ENCODE peak calls at places on chromosomes 3 and 15, in five cellular contexts. I is foreskin keratinocyte, C is fibroblast of pulmonary artery, D is endothelial cell of umbilical vein, W is GM12865. K is an unnamed sample.

GRCh38 chr15:26083457-26084350 is 220.6 kb upstream of the ATP10A start:
- DNase-seq in I (no peak), C (no peak), D (no peak), W (no peak), K (no peak)

GRCh38 chr3:159669024-159669476 is 319.6 kb upstream of the IL12A start:
- DNase-seq in I (no peak), C (peak), D (peak), W (no peak), K (no peak)

GRCh38 chr3:196235452-196236122 is 19.3 kb downstream of the SLC51A start:
- DNase-seq in I (no peak), C (no peak), D (no peak), W (peak), K (no peak)

GRCh38 chr3:16741103-16741758 is 136.0 kb upstream of the DAZL start:
- DNase-seq in I (peak), C (peak), D (no peak), W (peak), K (no peak)

GRCh38 chr15:56972426-56972825 is 54.0 kb downstream of the TCF12 start:
- DNase-seq in I (no peak), C (no peak), D (no peak), W (no peak), K (no peak)

GRCh38 chr3:69763458-69763857 is 24.2 kb downstream of the MITF start:
- DNase-seq in I (no peak), C (no peak), D (no peak), W (no peak), K (no peak)

GRCh38 chr3:177371903-177372302 is 174.6 kb upstream of the TBL1XR1 start:
- DNase-seq in I (no peak), C (no peak), D (no peak), W (no peak), K (no peak)

GRCh38 chr3:242986-243706 is 46.6 kb downstream of the CHL1 start:
- DNase-seq in I (no peak), C (peak), D (no peak), W (no peak), K (no peak)

GRCh38 chr3:117958027-117958426 is 1076.6 kb downstream of the IGSF11 start:
- DNase-seq in I (no peak), C (no peak), D (no peak), W (no peak), K (no peak)

GRCh38 chr3:29922990-29923746 is 642.3 kb downstream of the RBMS3 start:
- DNase-seq in I (peak), C (peak), D (peak), W (no peak), K (no peak)

GRCh38 chr15:82894971-82895520 is 57.5 kb downstream of the HOMER2 start:
- DNase-seq in I (no peak), C (no peak), D (no peak), W (no peak), K (no peak)

GRCh38 chr3:85785766-85786165 is 827.0 kb downstream of the CADM2 start:
- DNase-seq in I (no peak), C (peak), D (peak), W (no peak), K (no peak)

GRCh38 chr3:45333549-45333948 is 54.8 kb upstream of the LARS2 start:
- DNase-seq in I (no peak), C (peak), D (no peak), W (no peak), K (no peak)

GRCh38 chr3:42501321-42501680 is 1.1 kb upstream of the VIPR1 start:
- DNase-seq in I (no peak), C (no peak), D (no peak), W (no peak), K (no peak)

GRCh38 chr15:61921093-61921492 is 139.2 kb downstream of the VPS13C start:
- DNase-seq in I (peak), C (peak), D (no peak), W (no peak), K (no peak)

GRCh38 chr3:159130108-159130507 is 328.3 kb downstream of the MFSD1 start:
- DNase-seq in I (no peak), C (no peak), D (no peak), W (peak), K (no peak)

GRCh38 chr3:86865506-86865905 is 125.4 kb downstream of the VGLL3 start:
- DNase-seq in I (no peak), C (peak), D (no peak), W (no peak), K (no peak)

GRCh38 chr3:151327571-151328198 is 1.7 kb downstream of the P2RY13 start:
- DNase-seq in I (no peak), C (peak), D (peak), W (no peak), K (no peak)

GRCh38 chr3:113051827-113052226 is 61.0 kb downstream of the GTPBP8 start:
- DNase-seq in I (no peak), C (no peak), D (no peak), W (no peak), K (no peak)

GRCh38 chr15:68603951-68604350 is 25.2 kb downstream of the CORO2B start:
- DNase-seq in I (no peak), C (peak), D (no peak), W (no peak), K (no peak)

GRCh38 chr3:20916966-20917606 is 731.1 kb upstream of the SGO1 start:
- DNase-seq in I (no peak), C (no peak), D (no peak), W (no peak), K (no peak)

GRCh38 chr3:161305095-161305991 is 66.0 kb downstream of the SPTSSB start:
- DNase-seq in I (no peak), C (peak), D (peak), W (peak), K (peak)

GRCh38 chr3:50592568-50592967 is 19.0 kb downstream of the CISH start:
- DNase-seq in I (no peak), C (no peak), D (no peak), W (no peak), K (peak)

GRCh38 chr3:105686324-105686897 is 182.4 kb downstream of the CBLB start:
- DNase-seq in I (no peak), C (peak), D (peak), W (peak), K (no peak)

GRCh38 chr3:172061724-172062184 is 22.4 kb downstream of the FNDC3B start:
- DNase-seq in I (no peak), C (no peak), D (peak), W (peak), K (peak)

GRCh38 chr3:130699765-130700164 is 46.9 kb downstream of the PIK3R4 start:
- DNase-seq in I (no peak), C (peak), D (peak), W (peak), K (no peak)

GRCh38 chr3:11091088-11091590 is 63.2 kb upstream of the HRH1 start:
- DNase-seq in I (no peak), C (peak), D (no peak), W (no peak), K (no peak)

GRCh38 chr3:171718493-171719205 is 91.6 kb downstream of the PLD1 start:
- DNase-seq in I (no peak), C (no peak), D (no peak), W (no peak), K (no peak)

GRCh38 chr3:197308591-197308990 is 10.2 kb upstream of the DLG1 start:
- DNase-seq in I (no peak), C (peak), D (no peak), W (no peak), K (no peak)

GRCh38 chr15:64354683-64355558 is 1.1 kb downstream of the CSNK1G1 start:
- DNase-seq in I (peak), C (no peak), D (peak), W (peak), K (no peak)

GRCh38 chr3:118548434-118548833 is 486.2 kb downstream of the IGSF11 start:
- DNase-seq in I (no peak), C (peak), D (peak), W (no peak), K (no peak)

GRCh38 chr3:6066397-6066796 is 794.5 kb upstream of the GRM7 start:
- DNase-seq in I (no peak), C (no peak), D (no peak), W (no peak), K (no peak)

GRCh38 chr15:34366271-34367043 is 539 bp downstream of the LPCAT4 start:
- DNase-seq in I (peak), C (peak), D (peak), W (peak), K (peak)
- TF ChIP-seq CTCF in I (no peak), C (no peak), D (no peak), W (no peak), K (no peak)

GRCh38 chr3:72077473-72078259 is 292.7 kb upstream of the PROK2 start:
- DNase-seq in I (no peak), C (no peak), D (no peak), W (peak), K (no peak)

GRCh38 chr3:72078661-72079368 is 293.9 kb upstream of the PROK2 start:
- DNase-seq in I (no peak), C (no peak), D (no peak), W (peak), K (no peak)

GRCh38 chr3:72080800-72081199 is 295.9 kb upstream of the PROK2 start:
- DNase-seq in I (no peak), C (no peak), D (no peak), W (no peak), K (no peak)

GRCh38 chr3:72080101-72080500 is 295.2 kb upstream of the PROK2 start:
- DNase-seq in I (no peak), C (no peak), D (no peak), W (peak), K (no peak)

GRCh38 chr3:72079369-72079872 is 294.5 kb upstream of the PROK2 start:
- DNase-seq in I (no peak), C (no peak), D (no peak), W (peak), K (no peak)
- TF ChIP-seq CTCF in I (no peak), C (no peak), D (no peak), W (no peak), K (no peak)

DNA sequence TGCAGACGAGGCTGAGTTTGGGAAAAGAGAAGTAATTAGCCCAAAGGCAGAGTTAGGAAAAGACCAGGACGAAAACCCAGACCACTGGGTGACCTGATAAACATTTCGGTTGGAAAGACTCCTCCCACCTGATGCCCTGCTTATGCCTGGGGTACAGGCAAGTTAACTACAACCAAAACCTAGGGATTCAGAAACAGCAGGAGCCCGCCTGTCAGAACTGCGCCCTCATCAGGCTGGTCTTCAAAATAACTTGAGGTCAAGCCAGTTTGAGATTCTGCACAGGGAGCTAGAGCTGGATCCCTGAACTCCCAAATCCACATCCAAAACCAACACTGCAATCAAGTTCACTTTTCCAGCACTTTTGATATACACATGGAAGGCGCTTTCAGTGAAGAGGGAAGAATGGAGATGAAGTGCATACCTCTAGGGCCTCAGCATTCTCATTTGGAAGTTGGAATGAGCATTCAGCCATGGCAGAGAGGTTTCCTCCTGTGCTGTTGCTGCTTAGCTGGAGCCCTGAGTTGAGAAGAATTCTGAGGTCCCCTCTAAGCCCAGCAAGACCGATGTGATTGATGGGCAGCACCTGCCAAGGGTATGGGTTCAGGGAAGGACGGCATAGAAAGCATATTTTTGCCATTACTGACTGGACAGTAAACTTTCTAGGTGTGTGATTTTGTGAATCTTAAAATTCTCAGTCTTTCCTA is 11.6 kb downstream of the TSEN2 start:
- DNase-seq in I (no peak), C (no peak), D (no peak), W (no peak), K (no peak)
- TF ChIP-seq CTCF in I (peak), C (peak), D (peak), W (no peak), K (no peak)

DNA sequence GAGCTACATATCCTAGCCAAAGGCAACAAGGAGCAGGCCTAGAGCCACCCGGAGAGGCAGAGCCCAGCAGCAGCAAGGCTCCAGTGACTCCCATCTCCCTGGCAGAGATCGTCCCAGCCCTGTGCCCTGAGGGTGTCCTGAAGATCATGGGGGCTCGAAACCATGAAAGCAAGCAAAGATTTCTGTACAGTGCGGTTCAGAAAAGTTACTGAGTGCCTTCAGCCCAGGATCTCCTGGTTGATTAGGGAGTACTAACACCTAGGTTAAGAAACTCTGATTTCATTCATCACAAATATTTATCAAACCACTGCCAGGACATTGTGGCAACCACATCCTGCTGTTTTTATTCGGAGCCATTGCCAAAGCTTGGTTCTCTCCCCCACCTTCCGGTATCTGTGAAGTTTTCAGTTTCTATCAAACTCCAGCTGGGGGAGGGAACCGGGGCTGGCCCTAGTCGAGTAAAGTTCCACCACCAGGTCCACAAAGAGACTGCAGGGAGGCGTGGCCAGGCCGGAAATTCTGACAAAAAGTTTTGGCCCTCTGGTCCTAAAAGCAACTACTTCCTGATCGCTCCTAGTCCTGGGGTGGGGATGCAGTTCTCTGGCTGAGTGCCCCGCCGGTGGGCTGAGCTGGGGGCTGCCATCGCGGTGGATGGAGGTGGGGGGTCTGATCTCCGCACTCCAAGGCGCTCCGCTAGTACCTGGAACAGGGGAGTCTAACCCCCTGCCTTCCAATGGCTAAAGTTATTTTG is 1.2 kb downstream of the RAB43 start:
- DNase-seq in I (peak), C (peak), D (peak), W (peak), K (peak)
- TF ChIP-seq CTCF in I (peak), C (peak), D (peak), W (no peak), K (peak)

DNA sequence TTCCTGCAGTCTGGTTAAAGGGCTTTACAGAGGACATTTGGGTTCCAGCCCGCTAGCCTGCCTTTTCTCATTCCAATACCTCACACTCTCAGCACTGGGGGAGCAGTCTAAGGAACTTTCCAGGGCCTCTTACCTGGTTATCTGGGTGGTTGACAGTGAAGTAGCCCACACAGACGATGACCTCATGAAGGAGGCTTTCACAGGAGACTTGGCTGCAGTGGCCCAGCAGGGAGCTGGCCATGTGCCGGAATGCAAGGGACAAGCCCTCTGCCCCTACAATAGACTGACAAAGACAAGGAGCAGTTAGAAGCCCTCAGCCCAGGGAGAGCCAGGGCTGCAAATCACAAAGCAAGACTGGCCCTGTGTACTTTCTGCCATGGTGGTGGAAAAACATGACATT is 39.5 kb downstream of the ISL2 start:
- DNase-seq in I (no peak), C (no peak), D (no peak), W (no peak), K (no peak)
- TF ChIP-seq CTCF in I (no peak), C (no peak), D (no peak), W (no peak), K (no peak)

DNA sequence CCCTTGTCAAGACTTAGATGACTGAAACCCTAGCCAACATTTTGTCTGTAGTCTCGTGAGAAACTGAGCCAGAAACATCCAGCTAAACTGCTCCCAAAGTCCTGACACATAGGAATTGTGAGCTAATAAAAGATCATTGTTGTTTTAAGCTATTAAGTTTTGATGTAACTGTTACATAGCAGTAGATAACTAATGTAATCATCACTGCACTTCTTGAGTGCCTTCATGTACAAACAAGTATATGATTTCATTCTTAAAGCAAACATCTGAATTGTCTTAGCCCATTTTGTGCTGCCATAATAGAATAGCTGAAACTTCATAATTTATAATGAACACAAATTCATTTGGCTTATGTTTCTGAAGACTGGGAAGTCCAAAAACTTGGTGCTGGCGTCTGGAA is 87.3 kb downstream of the NSUN3 start:
- DNase-seq in I (no peak), C (no peak), D (no peak), W (no peak), K (no peak)
- TF ChIP-seq CTCF in I (no peak), C (no peak), D (no peak), W (no peak), K (no peak)

GRCh38 chr3:188202358-188203138 is 48.6 kb downstream of the LPP start:
- DNase-seq in I (no peak), C (no peak), D (no peak), W (no peak), K (no peak)
- TF ChIP-seq CTCF in I (no peak), C (no peak), D (no peak), W (no peak), K (no peak)

GRCh38 chr3:179837374-179837773 is 184.5 kb downstream of the USP13 start:
- DNase-seq in I (no peak), C (peak), D (peak), W (no peak), K (no peak)
- TF ChIP-seq CTCF in I (peak), C (peak), D (no peak), W (no peak), K (no peak)

DNA sequence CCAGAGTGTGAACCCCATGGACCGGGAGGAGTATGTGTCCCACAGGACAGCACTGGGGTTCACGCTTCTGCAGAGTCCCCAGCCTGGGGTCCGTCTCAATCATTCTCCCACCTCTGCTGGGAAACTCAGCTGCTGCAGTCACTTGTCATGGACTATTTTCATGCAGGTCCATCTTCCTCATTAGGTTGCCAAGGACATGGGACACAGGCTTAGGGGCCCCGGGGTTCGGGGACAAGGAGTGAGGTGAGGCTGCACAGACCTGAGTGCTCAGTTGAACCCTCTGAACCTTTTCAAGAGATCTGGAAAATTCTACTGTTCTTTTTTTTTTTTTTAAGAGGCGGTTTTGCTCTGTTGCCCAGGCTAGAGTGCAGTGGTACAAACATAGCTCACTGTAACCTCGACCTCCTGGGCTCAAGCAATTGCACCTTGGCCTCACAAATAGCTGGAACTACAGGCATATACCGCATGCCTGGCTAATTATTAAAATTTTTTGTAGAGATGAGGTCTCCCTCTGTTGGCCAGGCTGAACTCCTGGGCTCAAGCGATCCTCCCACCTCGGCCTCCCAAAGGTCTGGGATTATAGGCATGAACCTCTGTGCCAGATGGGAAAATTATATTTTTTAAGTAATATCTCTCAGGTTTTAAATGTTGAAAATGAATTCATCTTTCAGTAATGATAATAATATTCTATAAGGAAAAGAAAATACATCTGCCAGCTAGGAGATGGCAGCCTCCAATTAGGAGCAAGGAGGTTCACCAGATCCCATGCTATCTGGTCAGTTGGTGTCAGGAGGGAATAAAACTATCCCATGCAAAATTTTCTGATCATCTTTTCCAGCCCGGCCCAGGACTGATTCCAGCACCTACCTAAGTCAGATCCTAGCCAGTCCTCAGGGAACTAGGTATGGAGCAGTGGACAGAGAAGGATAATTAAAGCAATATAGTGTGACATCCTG is 45.2 kb downstream of the RPN1 start:
- DNase-seq in I (no peak), C (no peak), D (no peak), W (no peak), K (no peak)
- TF ChIP-seq CTCF in I (no peak), C (no peak), D (no peak), W (no peak), K (no peak)

K was measured in mucosa of descending colon.